ENCODE peak calls at places on chromosome 17, in four cellular contexts. C is HCT116, G is GM23248, Z is MM.1S. X is an unnamed sample.

GRCh38 chr17:44083250-44083849 is 12.8 kb downstream of the G6PC3 start:
- DNase-seq in C (peak), G (no peak), Z (no peak), X (no peak)

GRCh38 chr17:16040710-16041251 is 41.2 kb downstream of the TTC19 start:
- DNase-seq in C (no peak), G (peak), Z (no peak), X (peak)

GRCh38 chr17:68197997-68198930 is 49.6 kb upstream of the AMZ2 start:
- DNase-seq in C (no peak), G (no peak), Z (no peak), X (no peak)

GRCh38 chr17:3959295-3959899 is 4.8 kb downstream of the ATP2A3 start:
- DNase-seq in C (no peak), G (peak), Z (no peak), X (peak)

GRCh38 chr17:31492880-31493655 is 101.6 kb downstream of the RAB11FIP4 start:
- DNase-seq in C (no peak), G (peak), Z (no peak), X (no peak)

GRCh38 chr17:2564876-2565275 is 28.6 kb upstream of the PAFAH1B1 start:
- DNase-seq in C (peak), G (no peak), Z (no peak), X (peak)

GRCh38 chr17:80894439-80894721 is 97.3 kb upstream of the CHMP6 start:
- DNase-seq in C (no peak), G (peak), Z (no peak), X (no peak)

GRCh38 chr17:72947475-72947874 is 145.0 kb downstream of the SLC39A11 start:
- DNase-seq in C (no peak), G (no peak), Z (no peak), X (no peak)

GRCh38 chr17:1515640-1516402 is 591 bp downstream of the INPP5K start:
- DNase-seq in C (peak), G (peak), Z (peak), X (peak)

GRCh38 chr17:19361975-19362292 is 589 bp downstream of the B9D1 start:
- DNase-seq in C (no peak), G (no peak), Z (no peak), X (no peak)

GRCh38 chr17:77508047-77508715 is 367.4 kb downstream of the SEC14L1 start:
- DNase-seq in C (no peak), G (no peak), Z (no peak), X (no peak)

GRCh38 chr17:43430936-43431649 is 32.3 kb downstream of the ARL4D start:
- DNase-seq in C (no peak), G (no peak), Z (no peak), X (no peak)

GRCh38 chr17:45168991-45169752 is 7.5 kb downstream of the HEXIM2 start:
- DNase-seq in C (no peak), G (no peak), Z (no peak), X (no peak)

GRCh38 chr17:76735586-76736348 is 1.4 kb downstream of the SRSF2 start:
- DNase-seq in C (no peak), G (peak), Z (peak), X (no peak)

GRCh38 chr17:64176556-64176955 is 46.6 kb upstream of the ERN1 start:
- DNase-seq in C (no peak), G (no peak), Z (no peak), X (no peak)

GRCh38 chr17:3738562-3739295 is 15.0 kb downstream of the HASPIN start:
- DNase-seq in C (no peak), G (peak), Z (no peak), X (peak)

GRCh38 chr17:78279360-78279990 is 48.0 kb downstream of the TMEM235 start:
- DNase-seq in C (no peak), G (no peak), Z (no peak), X (no peak)

GRCh38 chr17:58308985-58309917 is 19.3 kb downstream of the TSPOAP1 start:
- DNase-seq in C (no peak), G (no peak), Z (no peak), X (no peak)

GRCh38 chr17:43880420-43880991 is 26.8 kb downstream of the MPP2 start:
- DNase-seq in C (peak), G (peak), Z (peak), X (no peak)

GRCh38 chr17:39814497-39814896 is 49.6 kb downstream of the IKZF3 start:
- DNase-seq in C (no peak), G (no peak), Z (no peak), X (no peak)

GRCh38 chr17:1259910-1260389 is 10.3 kb upstream of the BHLHA9 start:
- DNase-seq in C (no peak), G (peak), Z (no peak), X (no peak)

GRCh38 chr17:58324409-58325288 is 3.9 kb downstream of the TSPOAP1 start:
- DNase-seq in C (no peak), G (peak), Z (no peak), X (no peak)

GRCh38 chr17:64741038-64741641 is 79.0 kb upstream of the SMURF2 start:
- DNase-seq in C (no peak), G (peak), Z (no peak), X (peak)

GRCh38 chr17:4920351-4921048 is 11.6 kb upstream of the GP1BA start:
- DNase-seq in C (no peak), G (peak), Z (no peak), X (no peak)

GRCh38 chr17:2809337-2809736 is 13.1 kb downstream of the RAP1GAP2 start:
- DNase-seq in C (no peak), G (no peak), Z (no peak), X (no peak)

GRCh38 chr17:77100009-77100408 is 40.8 kb upstream of the SEC14L1 start:
- DNase-seq in C (no peak), G (no peak), Z (no peak), X (no peak)

GRCh38 chr17:6706996-6707395 is 6.2 kb downstream of the SLC13A5 start:
- DNase-seq in C (no peak), G (no peak), Z (no peak), X (no peak)

GRCh38 chr17:83156408-83156807 is 77.0 kb downstream of the METRNL start:
- DNase-seq in C (no peak), G (no peak), Z (no peak), X (no peak)

GRCh38 chr17:36496018-36496789 is 9.7 kb downstream of the ZNHIT3 start:
- DNase-seq in C (no peak), G (no peak), Z (no peak), X (no peak)

GRCh38 chr17:45371414-45372324 is 54.8 kb upstream of the MAP3K14 start:
- DNase-seq in C (peak), G (peak), Z (no peak), X (peak)

GRCh38 chr17:38350035-38350434 is 1.6 kb upstream of the SOCS7 start:
- DNase-seq in C (no peak), G (no peak), Z (no peak), X (no peak)

GRCh38 chr17:76270770-76271668 is 5.9 kb downstream of the UBALD2 start:
- DNase-seq in C (no peak), G (no peak), Z (no peak), X (no peak)

GRCh38 chr17:16374129-16374528 is 6.8 kb upstream of the UBB start:
- DNase-seq in C (no peak), G (peak), Z (no peak), X (peak)

GRCh38 chr17:42423766-42424165 is 710 bp upstream of the CAVIN1 start:
- DNase-seq in C (no peak), G (no peak), Z (no peak), X (no peak)

GRCh38 chr17:42421479-42422332 is 1.4 kb downstream of the CAVIN1 start:
- DNase-seq in C (no peak), G (peak), Z (no peak), X (peak)

GRCh38 chr17:42424991-42425610 is 2.0 kb upstream of the CAVIN1 start:
- DNase-seq in C (no peak), G (peak), Z (no peak), X (no peak)

GRCh38 chr17:42422412-42422957 is 571 bp downstream of the CAVIN1 start:
- DNase-seq in C (no peak), G (peak), Z (peak), X (no peak)

DNA sequence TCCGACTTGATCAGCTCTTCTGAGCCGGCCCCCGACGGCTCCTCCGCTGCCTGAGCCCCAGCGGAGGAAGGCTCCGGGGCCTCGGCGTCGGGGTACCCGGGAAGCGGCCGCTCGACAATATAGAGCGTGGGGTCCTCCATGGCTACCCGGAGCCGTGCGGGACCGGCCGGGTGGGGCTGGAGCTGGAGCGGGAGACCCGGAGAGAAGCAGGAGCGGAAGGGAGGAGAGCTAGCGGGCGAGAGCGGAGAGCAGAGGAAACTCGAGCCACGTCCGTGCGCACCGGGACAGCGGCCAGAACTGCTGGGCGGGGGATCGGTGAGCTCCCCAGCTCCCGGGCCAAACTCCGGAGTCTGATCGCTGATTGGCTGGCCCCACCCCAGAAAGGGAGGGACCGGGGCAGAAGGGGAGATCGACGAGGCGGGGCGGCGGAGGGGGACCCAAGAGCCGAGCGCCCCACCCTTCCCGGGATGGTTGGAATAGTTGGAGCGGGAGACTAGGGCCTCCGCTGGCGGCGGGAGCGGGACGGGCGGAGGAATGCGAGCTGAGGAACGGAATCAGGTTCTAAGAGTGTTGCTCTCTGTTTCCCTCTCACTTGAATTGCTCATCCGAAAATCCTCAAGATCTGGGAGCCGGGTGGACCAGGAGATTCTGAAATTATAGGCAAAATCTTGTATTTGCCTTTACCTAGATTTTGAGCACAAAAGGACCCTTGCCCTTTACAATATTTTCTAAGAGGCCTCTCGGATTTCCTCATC is at the start of gene CAVIN1:
- DNase-seq in C (peak), G (peak), Z (no peak), X (peak)
- H2AFZ ChIP-seq in C (peak), G (peak), Z (peak), X (peak)

GRCh38 chr17:27559506-27559931 is 71.5 kb upstream of the LGALS9 start:
- DNase-seq in C (no peak), G (peak), Z (no peak), X (peak)
- H3K27ac ChIP-seq in C (no peak), G (peak), Z (no peak), X (peak)

GRCh38 chr17:42068979-42069378 is 18.6 kb upstream of the C17orf113 start:
- DNase-seq in C (no peak), G (no peak), Z (no peak), X (no peak)

GRCh38 chr17:42075789-42076188 is 22.5 kb downstream of the ZNF385C start:
- DNase-seq in C (no peak), G (no peak), Z (no peak), X (no peak)

GRCh38 chr17:42072323-42073187 is 22.2 kb upstream of the C17orf113 start:
- DNase-seq in C (no peak), G (peak), Z (no peak), X (no peak)

GRCh38 chr17:42067371-42068180 is 17.2 kb upstream of the C17orf113 start:
- DNase-seq in C (no peak), G (peak), Z (peak), X (no peak)

GRCh38 chr17:42071810-42072209 is 21.4 kb upstream of the C17orf113 start:
- DNase-seq in C (no peak), G (no peak), Z (no peak), X (no peak)
- H3K4me3 ChIP-seq in C (no peak), G (peak), Z (no peak), X (no peak)

GRCh38 chr17:61399131-61400057 is at the start of gene TBX2:
- DNase-seq in C (no peak), G (peak), Z (peak), X (peak)

GRCh38 chr17:61398721-61399130 is 917 bp upstream of the TBX2 start:
- DNase-seq in C (no peak), G (peak), Z (no peak), X (no peak)

GRCh38 chr17:61400786-61401279 is 1.2 kb downstream of the TBX2 start:
- DNase-seq in C (no peak), G (peak), Z (no peak), X (peak)

GRCh38 chr17:61401280-61402072 is 1.8 kb downstream of the TBX2 start:
- DNase-seq in C (no peak), G (peak), Z (no peak), X (peak)

DNA sequence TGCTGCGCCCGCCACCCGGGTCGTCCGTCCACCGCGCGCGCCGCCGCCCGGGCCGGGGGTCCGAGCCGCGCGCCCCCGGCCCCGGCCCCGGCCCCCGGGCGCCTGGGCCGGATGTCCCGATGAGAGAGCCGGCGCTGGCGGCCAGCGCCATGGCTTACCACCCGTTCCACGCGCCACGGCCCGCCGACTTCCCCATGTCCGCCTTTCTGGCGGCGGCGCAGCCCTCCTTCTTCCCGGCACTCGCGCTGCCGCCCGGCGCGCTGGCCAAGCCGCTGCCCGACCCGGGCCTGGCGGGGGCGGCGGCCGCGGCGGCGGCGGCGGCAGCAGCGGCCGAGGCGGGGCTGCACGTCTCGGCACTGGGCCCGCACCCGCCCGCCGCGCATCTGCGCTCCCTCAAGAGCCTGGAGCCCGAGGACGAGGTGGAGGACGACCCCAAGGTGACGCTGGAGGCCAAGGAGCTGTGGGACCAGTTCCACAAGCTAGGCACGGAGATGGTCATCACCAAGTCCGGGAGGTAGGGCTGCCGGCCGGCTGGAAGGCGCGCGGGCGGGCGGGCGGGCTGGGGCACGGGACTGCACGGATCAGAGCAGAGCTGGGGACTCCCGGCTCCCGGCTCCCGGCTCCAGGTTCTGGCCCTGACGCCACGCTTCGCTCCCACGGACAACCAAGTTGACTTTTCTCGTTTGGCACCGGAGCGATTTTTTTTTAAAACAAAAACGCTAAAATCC is 579 bp downstream of the TBX2 start:
- DNase-seq in C (no peak), G (peak), Z (no peak), X (peak)
- H2AFZ ChIP-seq in C (no peak), G (peak), Z (no peak), X (peak)

DNA sequence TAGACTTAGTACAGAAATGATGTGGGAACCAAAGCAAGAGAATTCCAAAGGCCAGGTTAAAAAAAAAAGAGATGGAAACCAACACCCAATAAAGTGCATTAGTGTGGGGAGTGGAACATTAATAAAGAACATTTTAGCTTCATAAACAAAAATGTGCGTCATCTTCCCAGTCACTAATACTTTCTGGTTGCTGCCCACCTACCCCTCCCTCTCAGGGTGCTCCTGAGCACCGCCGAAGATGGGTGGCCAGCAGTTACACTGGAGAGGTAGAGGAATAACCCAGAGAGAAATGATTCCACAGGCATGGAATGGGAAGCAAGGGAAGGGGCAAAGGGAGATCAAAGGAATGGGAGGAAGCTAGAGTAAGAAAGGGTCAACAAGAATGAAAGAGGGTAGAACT is 6.0 kb upstream of the CHD3 start:
- DNase-seq in C (no peak), G (no peak), Z (no peak), X (no peak)
- H3K27ac ChIP-seq in C (no peak), G (no peak), Z (no peak), X (no peak)

GRCh38 chr17:10305336-10306096 is 67.3 kb downstream of the MYH13 start:
- DNase-seq in C (no peak), G (no peak), Z (no peak), X (no peak)

GRCh38 chr17:10309003-10309974 is 63.5 kb downstream of the MYH13 start:
- DNase-seq in C (no peak), G (no peak), Z (no peak), X (no peak)

GRCh38 chr17:10304758-10305300 is 68.0 kb downstream of the MYH13 start:
- DNase-seq in C (no peak), G (no peak), Z (no peak), X (no peak)
- H3K4me3 ChIP-seq in C (no peak), G (no peak), Z (no peak), X (no peak)

GRCh38 chr17:34624767-34625389 is 45.5 kb downstream of the TMEM132E start:
- DNase-seq in C (no peak), G (no peak), Z (no peak), X (no peak)
- H2AFZ ChIP-seq in C (no peak), G (no peak), Z (no peak), X (no peak)

GRCh38 chr17:50195196-50195865 is 6.1 kb downstream of the COL1A1 start:
- DNase-seq in C (no peak), G (peak), Z (no peak), X (peak)

GRCh38 chr17:50196826-50197225 is 4.6 kb downstream of the COL1A1 start:
- DNase-seq in C (no peak), G (peak), Z (no peak), X (peak)

GRCh38 chr17:50196036-50196435 is 5.4 kb downstream of the COL1A1 start:
- DNase-seq in C (no peak), G (peak), Z (no peak), X (no peak)

GRCh38 chr17:50192873-50193274 is 8.6 kb downstream of the COL1A1 start:
- DNase-seq in C (no peak), G (peak), Z (no peak), X (no peak)

GRCh38 chr17:50194441-50195195 is 6.8 kb downstream of the COL1A1 start:
- DNase-seq in C (no peak), G (peak), Z (no peak), X (no peak)
- H3K27ac ChIP-seq in C (no peak), G (peak), Z (no peak), X (peak)

X was measured in astrocyte.